ENCODE peak calls at places on chromosome 9, in ten cellular contexts. A, X, W, I, V, D, B, U, G and M are unnamed samples.

GRCh38 chr9:126916909-126917308 is 2.3 kb downstream of the RALGPS1 start:
- DNase-seq in A (no peak), X (peak; percentile 29), W (peak; percentile 58), I (no peak), V (no peak), D (no peak), B (no peak), U (no peak), G (no peak), M (no peak)

GRCh38 chr9:116789097-116789496 is 102.0 kb downstream of the TRIM32 start:
- DNase-seq in A (no peak), X (no peak), W (peak; percentile 21), I (no peak), V (no peak), D (no peak), B (no peak), U (no peak), G (no peak), M (no peak)

GRCh38 chr9:115672477-115673316 is 480.9 kb upstream of the PAPPA start:
- DNase-seq in A (no peak), X (peak; percentile 96), W (peak; percentile 10), I (peak; percentile 97), V (peak; percentile 99), D (no peak), B (no peak), U (no peak), G (no peak), M (no peak)

GRCh38 chr9:136225748-136226679 is 19.6 kb downstream of the QSOX2 start:
- DNase-seq in A (peak; percentile 67), X (peak; percentile 74), W (peak; percentile 87), I (peak; percentile 41), V (peak; percentile 38), D (peak; percentile 75), B (no peak), U (no peak), G (peak; percentile 72), M (peak; percentile 76)

GRCh38 chr9:94948567-94949235 is 222.2 kb downstream of the AOPEP start:
- DNase-seq in A (no peak), X (no peak), W (no peak), I (no peak), V (no peak), D (no peak), B (no peak), U (no peak), G (no peak), M (no peak)

GRCh38 chr9:4327504-4328191 is 27.8 kb upstream of the GLIS3 start:
- DNase-seq in A (no peak), X (no peak), W (peak; percentile 49), I (no peak), V (peak; percentile 70), D (no peak), B (no peak), U (no peak), G (no peak), M (no peak)

GRCh38 chr9:124908098-124908497 is 32.8 kb downstream of the GOLGA1 start:
- DNase-seq in A (no peak), X (no peak), W (no peak), I (no peak), V (no peak), D (no peak), B (no peak), U (no peak), G (no peak), M (no peak)

GRCh38 chr9:134909511-134910105 is 8.1 kb downstream of the FCN1 start:
- DNase-seq in A (peak; percentile 29), X (no peak), W (no peak), I (no peak), V (no peak), D (no peak), B (no peak), U (no peak), G (peak; percentile 31), M (peak; percentile 51)

GRCh38 chr9:108168451-108168850 is 678.9 kb upstream of the KLF4 start:
- DNase-seq in A (no peak), X (no peak), W (no peak), I (no peak), V (peak; percentile 98), D (no peak), B (no peak), U (peak; percentile 20), G (no peak), M (no peak)

GRCh38 chr9:131610231-131610761 is 65.0 kb downstream of the PRRT1B start:
- DNase-seq in A (no peak), X (no peak), W (no peak), I (no peak), V (peak; percentile 97), D (no peak), B (peak; percentile 53), U (no peak), G (no peak), M (no peak)

GRCh38 chr9:137317021-137317978 is 15.2 kb upstream of the NRARP start:
- DNase-seq in A (no peak), X (peak; percentile 13), W (no peak), I (no peak), V (no peak), D (no peak), B (no peak), U (no peak), G (no peak), M (no peak)

GRCh38 chr9:113998529-113999255 is 79.4 kb downstream of the AMBP start:
- DNase-seq in A (no peak), X (peak; percentile 10), W (peak; percentile 21), I (no peak), V (no peak), D (peak; percentile 8), B (no peak), U (no peak), G (peak; percentile 50), M (no peak)

GRCh38 chr9:37035472-37036236 is 1.6 kb upstream of the PAX5 start:
- DNase-seq in A (no peak), X (no peak), W (peak; percentile 76), I (no peak), V (no peak), D (no peak), B (no peak), U (no peak), G (no peak), M (no peak)

GRCh38 chr9:101326501-101326900 is 58.3 kb downstream of the BAAT start:
- DNase-seq in A (no peak), X (peak; percentile 73), W (no peak), I (no peak), V (no peak), D (no peak), B (no peak), U (no peak), G (no peak), M (no peak)

GRCh38 chr9:17578911-17579793 is at the start of gene SH3GL2:
- DNase-seq in A (peak; percentile 73), X (peak; percentile 35), W (peak; percentile 97), I (peak; percentile 4), V (no peak), D (peak; percentile 48), B (peak; percentile 44), U (no peak), G (no peak), M (peak; percentile 84)

GRCh38 chr9:17574342-17574741 is 4.5 kb upstream of the SH3GL2 start:
- DNase-seq in A (no peak), X (no peak), W (no peak), I (no peak), V (no peak), D (no peak), B (no peak), U (no peak), G (no peak), M (no peak)

GRCh38 chr9:17580119-17580518 is 1.3 kb downstream of the SH3GL2 start:
- DNase-seq in A (no peak), X (no peak), W (no peak), I (no peak), V (no peak), D (no peak), B (no peak), U (no peak), G (no peak), M (no peak)

GRCh38 chr9:17578577-17578910 is 322 bp upstream of the SH3GL2 start:
- DNase-seq in A (no peak), X (no peak), W (no peak), I (no peak), V (no peak), D (no peak), B (no peak), U (no peak), G (no peak), M (no peak)
- H3K4me3 ChIP-seq in A (peak overlapping the region; percentile 55), X (peak overlapping the region; percentile 55), W (peak overlapping the region; percentile 86), I (peak overlapping the region; percentile 47), V (peak overlapping the region; percentile 29), D (peak overlapping the region; percentile 4), B (peak overlapping the region; percentile 42), U (peak overlapping the region; percentile 29), G (peak overlapping the region; percentile 50), M (peak overlapping the region; percentile 40)

GRCh38 chr9:122124048-122124447 is 30.9 kb upstream of the TTLL11 start:
- DNase-seq in A (no peak), X (no peak), W (no peak), I (no peak), V (no peak), D (no peak), B (no peak), U (no peak), G (no peak), M (no peak)

GRCh38 chr9:122122468-122122867 is 29.4 kb upstream of the TTLL11 start:
- DNase-seq in A (no peak), X (no peak), W (no peak), I (no peak), V (no peak), D (no peak), B (no peak), U (no peak), G (no peak), M (no peak)

GRCh38 chr9:122124528-122124927 is 31.4 kb upstream of the TTLL11 start:
- DNase-seq in A (no peak), X (no peak), W (no peak), I (no peak), V (no peak), D (no peak), B (no peak), U (no peak), G (no peak), M (no peak)

GRCh38 chr9:122121931-122122330 is 28.8 kb upstream of the TTLL11 start:
- DNase-seq in A (no peak), X (no peak), W (no peak), I (no peak), V (no peak), D (no peak), B (no peak), U (no peak), G (no peak), M (no peak)

GRCh38 chr9:122122903-122123632 is 30.0 kb upstream of the TTLL11 start:
- DNase-seq in A (peak; percentile 72), X (peak; percentile 73), W (peak; percentile 85), I (peak; percentile 69), V (peak; percentile 65), D (peak; percentile 61), B (peak; percentile 66), U (peak; percentile 54), G (peak; percentile 67), M (peak; percentile 78)
- TF ChIP-seq CTCF in A (peak; percentile 98), X (peak; percentile 97), W (peak; percentile 100), I (peak; percentile 100), V (peak; percentile 100), D (peak; percentile 96), B (peak; percentile 89), U (peak; percentile 83), G (peak; percentile 95), M (peak; percentile 96)

GRCh38 chr9:70340572-70340971 is 73.9 kb downstream of the KLF9 start:
- DNase-seq in A (no peak), X (peak; percentile 20), W (peak; percentile 22), I (no peak), V (peak; percentile 47), D (no peak), B (no peak), U (no peak), G (no peak), M (no peak)
- H3K4me3 ChIP-seq in A (no peak overlapping the region), X (no peak overlapping the region), W (no peak overlapping the region), I (no peak overlapping the region), V (no peak overlapping the region), D (no peak overlapping the region), B (no peak overlapping the region), U (no peak overlapping the region), G (no peak overlapping the region), M (no peak overlapping the region)

GRCh38 chr9:23582836-23583235 is 243.2 kb downstream of the ELAVL2 start:
- DNase-seq in A (no peak), X (no peak), W (no peak), I (no peak), V (no peak), D (no peak), B (no peak), U (no peak), G (no peak), M (no peak)
- TF ChIP-seq CTCF in A (no peak), X (no peak), W (no peak), I (no peak), V (no peak), D (no peak), B (no peak), U (no peak), G (no peak), M (no peak)